ENCODE peak calls at places on chromosome 19, in four cellular contexts. D, E, F and P are unnamed samples.

GRCh38 chr19:45558399-45558878 is 26.2 kb downstream of the OPA3 start:
- DNase-seq in F (peak), E (peak), D (no peak), P (no peak)

GRCh38 chr19:20423381-20424207 is 142.0 kb downstream of the ZNF737 start:
- DNase-seq in D (peak), E (peak), F (peak), P (peak)

GRCh38 chr19:9782282-9782681 is 13.7 kb upstream of the ZNF846 start:
- DNase-seq in F (no peak), D (no peak), E (no peak), P (no peak)

GRCh38 chr19:49104229-49104864 is 9.8 kb upstream of the LIN7B start:
- DNase-seq in E (no peak), F (no peak), D (no peak), P (no peak)

GRCh38 chr19:47882890-47883289 is 3.2 kb downstream of the SULT2A1 start:
- DNase-seq in D (no peak), E (no peak), F (no peak), P (no peak)

GRCh38 chr19:28961772-28962500 is 251.0 kb downstream of the UQCRFS1 start:
- DNase-seq in D (no peak), F (no peak), E (peak), P (peak)

GRCh38 chr19:7595466-7596133 is at the start of gene CAMSAP3:
- DNase-seq in D (peak), F (peak), E (no peak), P (peak)

GRCh38 chr19:33684550-33685303 is 63.0 kb downstream of the CHST8 start:
- DNase-seq in D (no peak), F (peak), E (no peak), P (no peak)

GRCh38 chr19:46022061-46022430 is 807 bp downstream of the PGLYRP1 start:
- DNase-seq in D (no peak), F (no peak), E (no peak), P (no peak)

GRCh38 chr19:49506575-49507105 is 5.8 kb upstream of the FCGRT start:
- DNase-seq in D (peak), E (peak), F (peak), P (no peak)

GRCh38 chr19:5520501-5520900 is 47.3 kb downstream of the TINCR start:
- DNase-seq in E (no peak), D (no peak), F (no peak), P (no peak)

GRCh38 chr19:5514001-5514400 is 53.8 kb downstream of the TINCR start:
- DNase-seq in D (no peak), F (no peak), E (no peak), P (no peak)

GRCh38 chr19:5519076-5519475 is 48.7 kb downstream of the TINCR start:
- DNase-seq in E (no peak), F (no peak), D (no peak), P (no peak)

DNA sequence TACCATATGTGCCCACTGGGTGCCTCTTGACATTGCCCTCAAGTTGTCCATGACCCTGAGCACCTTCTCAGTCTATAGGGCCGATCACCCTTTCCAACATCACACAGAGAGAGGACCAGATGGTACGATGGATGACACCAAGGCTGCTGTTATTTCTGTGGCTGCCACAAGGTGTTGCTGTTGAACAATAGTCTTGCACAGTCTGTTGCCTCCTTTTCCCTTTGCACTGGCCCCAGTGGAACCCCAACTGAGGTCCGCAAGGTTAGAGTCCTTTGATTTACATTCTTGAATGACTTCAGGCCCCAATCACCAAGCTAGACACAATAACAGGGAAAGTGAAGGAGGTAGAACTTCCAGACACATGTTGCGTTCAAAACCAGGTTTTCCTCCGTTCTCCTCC is 52.0 kb downstream of the TINCR start:
- DNase-seq in D (no peak), E (no peak), F (no peak), P (no peak)
- TF ChIP-seq CTCF in D (no peak), E (no peak), F (no peak), P (no peak)

GRCh38 chr19:3097442-3097871 is 3.3 kb downstream of the GNA11 start:
- DNase-seq in D (peak), E (no peak), F (peak), P (no peak)

GRCh38 chr19:3095375-3096191 is 1.4 kb downstream of the GNA11 start:
- DNase-seq in E (no peak), D (peak), F (peak), P (no peak)

GRCh38 chr19:3096902-3097326 is 2.8 kb downstream of the GNA11 start:
- DNase-seq in E (no peak), F (no peak), D (peak), P (no peak)

GRCh38 chr19:3094638-3095374 is 644 bp downstream of the GNA11 start:
- DNase-seq in F (peak), E (peak), D (peak), P (no peak)

DNA sequence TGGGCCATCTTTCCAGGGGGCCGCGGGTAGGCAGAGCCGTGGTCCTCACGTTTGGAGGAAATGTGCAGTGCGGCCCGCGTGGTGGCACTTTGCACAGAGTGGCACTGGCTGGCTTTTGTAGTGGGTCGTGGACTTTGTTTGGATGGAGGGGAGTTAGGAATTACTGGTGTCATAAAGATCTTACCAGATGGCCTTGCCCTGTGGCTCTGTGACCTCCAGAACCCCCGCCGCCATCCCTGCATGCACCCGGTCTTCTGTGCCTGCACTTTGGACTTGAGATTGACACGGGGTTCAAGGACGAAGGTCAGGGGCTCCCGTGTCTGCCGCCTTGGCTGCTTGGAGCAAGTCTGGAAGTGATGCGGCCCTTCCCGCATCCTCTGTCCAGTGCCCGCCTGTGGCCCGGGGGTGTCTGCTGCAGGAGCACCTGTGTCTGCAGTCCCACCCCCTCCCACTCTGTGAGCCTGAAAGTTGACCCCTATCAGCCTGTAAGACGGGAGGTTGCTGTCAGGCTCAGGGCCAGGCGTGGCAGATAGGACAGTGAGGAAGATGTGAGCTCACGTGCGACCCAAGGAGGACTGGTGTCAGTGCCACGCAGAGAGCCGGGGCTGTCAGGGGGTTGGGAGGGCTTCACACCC is 2.2 kb downstream of the GNA11 start:
- DNase-seq in E (no peak), F (no peak), D (peak), P (no peak)
- TF ChIP-seq CTCF in E (no peak), F (no peak), D (no peak), P (no peak)

GRCh38 chr19:39983695-39984302 is 12.8 kb downstream of the PSMC4 start:
- DNase-seq in F (no peak), D (no peak), E (no peak), P (no peak)
- TF ChIP-seq CTCF in F (no peak), D (no peak), E (no peak), P (no peak)

DNA sequence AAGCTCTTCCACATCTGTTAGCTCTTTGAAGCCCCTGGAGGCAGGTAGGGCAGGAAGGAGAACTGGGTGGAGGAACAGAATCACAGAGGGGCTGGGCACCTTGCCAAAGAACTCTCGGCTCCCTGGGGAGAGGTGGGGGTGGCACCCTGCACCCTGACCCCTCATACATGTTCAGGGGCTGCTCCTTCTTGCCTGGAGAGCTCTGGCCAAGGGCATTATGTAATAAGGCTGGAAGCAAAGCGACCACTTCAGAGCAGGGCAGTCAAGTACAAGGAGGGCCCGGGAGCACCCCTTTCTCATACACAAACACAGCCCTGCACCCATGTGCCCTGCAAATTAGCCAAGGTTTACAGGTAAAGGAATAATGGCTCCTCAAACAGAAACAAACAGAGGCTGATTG is 351.9 kb upstream of the TSHZ3 start:
- DNase-seq in F (no peak), E (no peak), D (no peak), P (no peak)
- TF ChIP-seq CTCF in F (no peak), E (no peak), D (no peak), P (no peak)

GRCh38 chr19:42143341-42144234 is 11.3 kb upstream of the POU2F2 start:
- DNase-seq in D (no peak), F (no peak), E (peak), P (no peak)

GRCh38 chr19:42135836-42136235 is 3.6 kb upstream of the POU2F2 start:
- DNase-seq in E (no peak), D (no peak), F (no peak), P (no peak)

GRCh38 chr19:42134671-42135070 is 2.4 kb upstream of the POU2F2 start:
- DNase-seq in D (no peak), E (no peak), F (no peak), P (no peak)

DNA sequence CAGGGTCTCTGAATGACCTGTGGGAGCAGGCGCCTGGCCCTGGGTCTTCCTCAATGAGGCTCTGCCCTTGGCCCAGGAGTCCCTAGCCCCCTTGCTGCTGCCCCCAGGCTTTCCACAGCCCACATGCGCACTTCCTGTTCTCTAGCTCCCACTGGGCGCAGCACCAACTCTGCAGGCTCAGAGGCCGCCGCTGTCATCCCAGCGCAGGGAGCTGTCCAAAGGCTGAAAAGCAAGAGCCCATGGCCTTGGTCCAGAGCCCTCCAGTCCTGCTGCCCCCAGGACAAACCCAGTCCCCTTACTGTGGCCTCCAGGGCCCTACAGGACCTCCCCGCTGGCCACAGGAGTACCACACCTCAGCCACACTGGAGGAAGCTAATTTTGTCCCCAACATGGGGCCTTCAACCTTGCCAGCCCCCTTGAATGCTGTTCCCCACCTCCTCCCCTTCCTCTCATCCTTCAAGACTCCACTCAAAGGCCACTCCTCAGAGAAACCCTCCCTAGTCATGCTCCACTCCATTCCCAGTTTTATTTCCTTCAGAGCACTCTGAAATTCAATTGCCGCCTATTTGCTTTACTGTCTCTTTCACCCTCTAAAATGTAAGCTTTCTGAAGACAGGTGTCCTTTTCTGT is 8.0 kb upstream of the POU2F2 start:
- DNase-seq in F (peak), D (no peak), E (peak), P (no peak)
- TF ChIP-seq CTCF in F (no peak), D (no peak), E (peak), P (no peak)